ENCODE peak calls at places on chromosomes 6 and 20, in ten cellular contexts. G is fibroblast of lung; I is CD8-positive, alpha-beta T cell; A is GM12878; O is neural progenitor cell; S is PC-3; X is suprapubic skin; K is GM23338; C is heart left ventricle; M is heart right ventricle. D is an unnamed sample.

GRCh38 chr6:150395388-150396009 is 26.7 kb downstream of the IYD start:
- DNase-seq in K (peak; percentile 93), G (peak; percentile 56), I (peak; percentile 17), X (no peak), O (peak; percentile 80), S (peak; percentile 67), C (peak; percentile 34), A (no peak), M (peak; percentile 47), D (peak; percentile 48)

GRCh38 chr6:168703970-168704369 is 263.0 kb downstream of the SMOC2 start:
- DNase-seq in G (no peak), O (no peak), I (no peak), S (no peak), X (no peak), M (no peak), A (no peak), K (no peak), C (no peak), D (no peak)

GRCh38 chr6:166905013-166905412 is 51.3 kb downstream of the RNASET2 start:
- DNase-seq in G (no peak), O (no peak), M (no peak), C (no peak), I (no peak), A (no peak), X (no peak), K (no peak), S (no peak), D (no peak)

GRCh38 chr20:50077818-50078601 is 34.9 kb downstream of the UBE2V1 start:
- DNase-seq in M (no peak), C (no peak), K (no peak), A (no peak), I (no peak), G (no peak), X (peak; percentile 60), S (no peak), O (no peak), D (no peak)

GRCh38 chr6:128144320-128144719 is 243.5 kb upstream of the THEMIS start:
- DNase-seq in O (no peak), I (no peak), S (no peak), C (no peak), M (no peak), A (no peak), K (no peak), G (no peak), X (no peak), D (no peak)

GRCh38 chr20:53527196-53527595 is 66.4 kb downstream of the ZNF217 start:
- DNase-seq in M (no peak), A (no peak), S (no peak), O (no peak), K (no peak), I (no peak), C (no peak), X (no peak), G (no peak), D (no peak)

GRCh38 chr6:54291146-54291545 is 17.1 kb upstream of the TINAG start:
- DNase-seq in G (peak; percentile 49), M (no peak), S (peak; percentile 66), K (no peak), A (peak; percentile 50), X (no peak), I (no peak), C (no peak), O (no peak), D (no peak)

GRCh38 chr6:45609141-45609638 is 231.5 kb upstream of the SUPT3H start:
- DNase-seq in S (no peak), C (no peak), G (peak; percentile 96), K (no peak), O (no peak), M (no peak), A (no peak), X (peak; percentile 71), I (no peak), D (no peak)

GRCh38 chr6:139881728-139882211 is 507.3 kb upstream of the CITED2 start:
- DNase-seq in G (peak; percentile 46), A (no peak), K (peak; percentile 64), I (no peak), M (peak; percentile 15), C (no peak), O (peak; percentile 42), X (no peak), S (peak; percentile 54), D (no peak)

GRCh38 chr6:40710626-40711354 is 123.6 kb upstream of the LRFN2 start:
- DNase-seq in M (peak; percentile 12), K (no peak), G (no peak), X (no peak), I (no peak), S (no peak), C (no peak), O (no peak), A (peak; percentile 15), D (no peak)

GRCh38 chr6:34285571-34285970 is 36.8 kb upstream of the SMIM29 start:
- DNase-seq in O (no peak), M (no peak), I (no peak), A (no peak), C (no peak), X (no peak), G (no peak), K (no peak), S (no peak), D (no peak)
- H3K36me3 ChIP-seq in O (no peaks in the 10 kb centered on the region), M (peaks cover 17% of the 10 kb centered on the region), I (peaks cover 10% of the 10 kb centered on the region), A (peaks cover 12% of the 10 kb centered on the region), C (no peaks in the 10 kb centered on the region), X (peaks cover 2% of the 10 kb centered on the region), G (no peaks in the 10 kb centered on the region), K (peaks cover 14% of the 10 kb centered on the region), S (peaks cover 12% of the 10 kb centered on the region), D (peaks cover 80% of the 10 kb centered on the region)

DNA sequence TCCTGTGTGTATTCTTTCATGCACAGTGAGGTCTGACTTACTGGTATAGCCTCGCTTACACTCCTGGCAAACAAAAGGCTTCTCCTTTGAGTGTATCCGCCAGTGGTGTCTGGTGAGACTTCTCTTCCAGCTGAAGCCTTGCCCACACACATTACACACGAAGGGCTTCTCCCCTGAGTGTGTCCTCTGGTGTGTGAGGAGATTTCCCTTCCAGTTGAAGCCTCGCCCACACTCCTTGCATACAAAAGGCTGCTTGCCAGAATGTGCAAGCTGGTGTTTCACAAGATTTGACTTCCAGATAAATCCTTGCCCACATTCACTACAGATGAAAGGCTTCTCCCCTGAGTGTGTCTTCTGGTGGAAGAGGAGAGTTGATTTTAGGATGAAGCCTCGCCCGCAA is 21.5 kb downstream of the ZNF337 start:
- DNase-seq in S (no peak), M (no peak), G (peak; percentile 12), C (no peak), A (no peak), O (no peak), I (no peak), K (no peak), X (no peak), D (no peak)
- H3K36me3 ChIP-seq in S (peaks cover 41% of the 10 kb centered on the region), M (peaks cover 66% of the 10 kb centered on the region), G (peaks cover 10% of the 10 kb centered on the region), C (peaks cover 20% of the 10 kb centered on the region), A (peaks cover 19% of the 10 kb centered on the region), O (no peaks in the 10 kb centered on the region), I (peaks cover 25% of the 10 kb centered on the region), K (peaks cover 15% of the 10 kb centered on the region), X (peaks cover 59% of the 10 kb centered on the region), D (peaks cover 78% of the 10 kb centered on the region)

GRCh38 chr6:16802071-16802470 is 40.8 kb upstream of the ATXN1 start:
- DNase-seq in O (no peak), G (peak; percentile 79), M (peak; percentile 44), K (no peak), C (peak; percentile 22), I (no peak), A (no peak), X (no peak), S (no peak), D (no peak)

GRCh38 chr6:16799279-16800193 is 38.3 kb upstream of the ATXN1 start:
- DNase-seq in X (no peak), O (no peak), I (no peak), S (peak; percentile 90), K (no peak), M (no peak), G (peak; percentile 38), A (no peak), C (no peak), D (no peak)

GRCh38 chr6:16804007-16804303 is 42.7 kb upstream of the ATXN1 start:
- DNase-seq in S (no peak), M (no peak), I (no peak), C (no peak), O (no peak), G (no peak), K (no peak), A (no peak), X (no peak), D (no peak)

GRCh38 chr6:16803294-16804006 is 42.2 kb upstream of the ATXN1 start:
- DNase-seq in I (no peak), M (peak; percentile 69), G (peak; percentile 77), X (no peak), A (no peak), S (no peak), O (peak; percentile 31), C (peak; percentile 66), K (peak; percentile 92), D (no peak)

GRCh38 chr6:16800942-16801341 is 39.7 kb upstream of the ATXN1 start:
- DNase-seq in G (peak; percentile 56), X (no peak), K (no peak), S (peak; percentile 62), I (no peak), O (no peak), M (no peak), C (no peak), A (no peak), D (no peak)
- H3K36me3 ChIP-seq in G (no peaks in the 10 kb centered on the region), X (no peaks in the 10 kb centered on the region), K (no peaks in the 10 kb centered on the region), S (no peaks in the 10 kb centered on the region), I (no peaks in the 10 kb centered on the region), O (no peaks in the 10 kb centered on the region), M (no peaks in the 10 kb centered on the region), C (no peaks in the 10 kb centered on the region), A (no peaks in the 10 kb centered on the region), D (no peaks in the 10 kb centered on the region)

DNA sequence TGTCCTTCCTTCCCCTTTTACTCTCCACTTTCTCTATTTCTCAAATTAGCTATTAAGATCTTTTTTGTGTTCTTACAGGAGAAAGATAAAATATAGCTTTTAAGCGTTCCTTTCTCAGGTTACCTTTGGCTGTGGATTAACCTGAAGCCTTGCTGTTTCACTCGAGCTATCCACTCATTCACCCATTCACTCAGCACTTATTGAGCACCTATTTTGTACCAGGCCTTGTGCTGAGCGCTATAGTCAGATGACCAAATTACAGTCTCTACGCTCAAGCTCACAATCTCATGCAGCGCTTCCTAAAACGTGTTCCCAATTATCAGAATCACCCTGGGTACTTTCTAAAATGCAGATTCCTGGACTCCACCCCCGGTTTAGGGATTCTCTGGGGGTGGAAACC is 1.8 kb upstream of the CEP250 start:
- DNase-seq in S (no peak), I (no peak), A (no peak), O (no peak), K (no peak), X (no peak), G (no peak), C (no peak), M (no peak), D (no peak)
- H3K36me3 ChIP-seq in S (no peaks in the 10 kb centered on the region), I (no peaks in the 10 kb centered on the region), A (no peaks in the 10 kb centered on the region), O (no peaks in the 10 kb centered on the region), K (no peaks in the 10 kb centered on the region), X (no peaks in the 10 kb centered on the region), G (no peaks in the 10 kb centered on the region), C (no peaks in the 10 kb centered on the region), M (no peaks in the 10 kb centered on the region), D (no peaks in the 10 kb centered on the region)

DNA sequence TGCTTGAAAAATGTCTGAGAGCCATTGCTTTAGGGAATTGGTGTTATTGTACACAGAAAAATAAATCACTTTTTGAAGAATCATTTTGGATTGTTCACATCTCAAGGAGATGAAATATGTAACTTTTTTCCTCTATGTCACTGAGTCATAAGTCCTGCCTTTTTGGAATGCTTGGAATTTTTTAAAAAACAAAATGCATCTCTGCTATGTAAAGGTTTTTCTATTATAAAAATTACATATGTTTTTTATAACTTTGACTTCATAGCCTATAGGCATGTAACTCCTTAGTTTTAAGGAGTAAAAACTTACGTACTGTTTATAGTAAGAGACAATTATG is 8.7 kb downstream of the RNF144B start:
- DNase-seq in A (no peak), S (peak; percentile 28), M (no peak), K (no peak), I (no peak), G (no peak), C (no peak), X (no peak), O (no peak), D (no peak)
- H3K36me3 ChIP-seq in A (no peaks in the 10 kb centered on the region), S (no peaks in the 10 kb centered on the region), M (peaks cover 14% of the 10 kb centered on the region), K (no peaks in the 10 kb centered on the region), I (no peaks in the 10 kb centered on the region), G (no peaks in the 10 kb centered on the region), C (no peaks in the 10 kb centered on the region), X (peaks cover 12% of the 10 kb centered on the region), O (no peaks in the 10 kb centered on the region), D (no peaks in the 10 kb centered on the region)

D was measured in neuronal stem cell.